ENCODE peak calls at places on chromosomes 2 and 18, in nine cellular contexts. Y is transverse colon; B is posterior vena cava; Q is activated CD4-positive, CD25-positive, alpha-beta regulatory T cell treated with anti-CD3 and anti-CD28 coated beads, Interleukin-2, amount 50 U/mL, for 72 hours; P is NCI-H1930; S is MG63; K is foreskin fibroblast; M is CD8-positive, alpha-beta T cell; C is mucosa of descending colon. H is an unnamed sample.

GRCh38 chr18:38611036-38611964 is 1045.7 kb upstream of the CELF4 start:
- DNase-seq in Y (no peak), B (no peak), Q (no peak), P (no peak), S (no peak), K (no peak), M (no peak), C (no peak), H (no peak)

GRCh38 chr2:168894101-168894500 is 3.9 kb upstream of the SPC25 start:
- DNase-seq in Y (no peak), B (no peak), Q (no peak), P (no peak), S (no peak), K (no peak), M (no peak), C (no peak), H (no peak)

GRCh38 chr18:9536354-9537152 is 61.2 kb downstream of the RALBP1 start:
- DNase-seq in Y (no peak), B (no peak), Q (no peak), P (no peak), S (no peak), K (peak), M (no peak), C (no peak), H (no peak)

GRCh38 chr2:135072125-135072997 is 20.3 kb downstream of the RAB3GAP1 start:
- DNase-seq in Y (no peak), B (no peak), Q (no peak), P (no peak), S (no peak), K (no peak), M (no peak), C (no peak), H (no peak)

GRCh38 chr2:96853321-96853720 is 4.5 kb downstream of the ANKRD39 start:
- DNase-seq in Y (no peak), B (no peak), Q (peak), P (no peak), S (no peak), K (no peak), M (no peak), C (no peak), H (no peak)

GRCh38 chr2:231394201-231395141 is 1.0 kb upstream of the B3GNT7 start:
- DNase-seq in Y (no peak), B (no peak), Q (no peak), P (no peak), S (no peak), K (no peak), M (no peak), C (peak), H (no peak)

GRCh38 chr18:38369772-38370690 is 804.4 kb upstream of the CELF4 start:
- DNase-seq in Y (no peak), B (no peak), Q (no peak), P (no peak), S (no peak), K (peak), M (no peak), C (no peak), H (no peak)

GRCh38 chr2:132991464-132992045 is 321.6 kb upstream of the LYPD1 start:
- DNase-seq in Y (no peak), B (no peak), Q (no peak), P (no peak), S (no peak), K (no peak), M (no peak), C (no peak), H (no peak)

GRCh38 chr2:181790716-181791649 is 100.5 kb upstream of the ITPRID2 start:
- DNase-seq in Y (peak), B (no peak), Q (no peak), P (no peak), S (peak), K (peak), M (no peak), C (peak), H (no peak)

GRCh38 chr2:167550448-167550847 is 662.2 kb downstream of the XIRP2 start:
- DNase-seq in Y (no peak), B (no peak), Q (no peak), P (no peak), S (no peak), K (peak), M (no peak), C (no peak), H (no peak)

GRCh38 chr2:192307530-192307929 is 112.8 kb upstream of the TMEFF2 start:
- DNase-seq in Y (no peak), B (no peak), Q (no peak), P (no peak), S (no peak), K (peak), M (no peak), C (no peak), H (no peak)

GRCh38 chr18:48832961-48833700 is 117.6 kb downstream of the SMAD7 start:
- DNase-seq in Y (peak), B (peak), Q (peak), P (no peak), S (peak), K (peak), M (no peak), C (peak), H (peak)

GRCh38 chr2:17245921-17246320 is 272.3 kb downstream of the RAD51AP2 start:
- DNase-seq in Y (no peak), B (no peak), Q (no peak), P (no peak), S (no peak), K (peak), M (no peak), C (no peak), H (no peak)

GRCh38 chr18:57915848-57916596 is 112.9 kb upstream of the ATP8B1 start:
- DNase-seq in Y (peak), B (no peak), Q (no peak), P (no peak), S (no peak), K (peak), M (no peak), C (peak), H (no peak)

GRCh38 chr18:711330-711692 is 1.1 kb downstream of the ENOSF1 start:
- DNase-seq in Y (peak), B (no peak), Q (peak), P (no peak), S (no peak), K (no peak), M (no peak), C (no peak), H (no peak)

GRCh38 chr18:6747646-6748045 is 18.1 kb downstream of the ARHGAP28 start:
- DNase-seq in Y (no peak), B (no peak), Q (no peak), P (no peak), S (peak), K (peak), M (no peak), C (no peak), H (no peak)

GRCh38 chr2:96770451-96770850 is 9.7 kb downstream of the CNNM4 start:
- DNase-seq in Y (no peak), B (no peak), Q (no peak), P (no peak), S (no peak), K (no peak), M (no peak), C (no peak), H (no peak)

GRCh38 chr18:10015288-10015701 is 101.5 kb downstream of the VAPA start:
- DNase-seq in Y (no peak), B (no peak), Q (no peak), P (no peak), S (no peak), K (peak), M (no peak), C (no peak), H (no peak)

GRCh38 chr2:240598311-240598911 is 11.9 kb downstream of the CAPN10 start:
- DNase-seq in Y (peak), B (peak), Q (peak), P (no peak), S (no peak), K (no peak), M (no peak), C (peak), H (no peak)

GRCh38 chr2:120624738-120625446 is 110.8 kb upstream of the GLI2 start:
- DNase-seq in Y (no peak), B (peak), Q (no peak), P (no peak), S (no peak), K (no peak), M (no peak), C (no peak), H (no peak)

GRCh38 chr2:216350214-216350789 is 22.0 kb downstream of the MARCHF4 start:
- DNase-seq in Y (no peak), B (no peak), Q (no peak), P (no peak), S (no peak), K (peak), M (peak), C (no peak), H (peak)

GRCh38 chr2:216222650-216223352 is 113.7 kb downstream of the XRCC5 start:
- DNase-seq in Y (no peak), B (no peak), Q (no peak), P (no peak), S (peak), K (peak), M (no peak), C (no peak), H (no peak)

GRCh38 chr18:23331091-23331920 is 121.8 kb upstream of the RIOK3 start:
- DNase-seq in Y (no peak), B (no peak), Q (no peak), P (no peak), S (no peak), K (no peak), M (no peak), C (no peak), H (no peak)

GRCh38 chr2:45391866-45392265 is 219.2 kb downstream of the SRBD1 start:
- DNase-seq in Y (no peak), B (no peak), Q (no peak), P (no peak), S (no peak), K (peak), M (no peak), C (no peak), H (no peak)